ENCODE peak calls at places on chromosomes 1 and 21, in seven cellular contexts. V, F, T, I, R, W and G are unnamed samples.

GRCh38 chr1:93817819-93818569 is 61.0 kb downstream of the DNTTIP2 start:
- DNase-seq in V (no peak), W (no peak), F (no peak), I (peak), T (no peak), R (no peak), G (no peak)

GRCh38 chr21:45207839-45208626 is 79.7 kb downstream of the POFUT2 start:
- DNase-seq in W (no peak), R (no peak), I (no peak), V (no peak), T (no peak), F (no peak), G (no peak)

GRCh38 chr1:110554871-110555801 is 36.2 kb upstream of the KCNA10 start:
- DNase-seq in W (peak), F (no peak), V (peak), T (peak), R (peak), I (peak), G (peak)

GRCh38 chr1:200367841-200368534 is 41.8 kb downstream of the ZNF281 start:
- DNase-seq in I (no peak), R (no peak), F (peak), V (no peak), T (peak), W (no peak), G (no peak)

GRCh38 chr1:31441558-31441957 is 28.5 kb downstream of the SERINC2 start:
- DNase-seq in R (no peak), T (no peak), V (no peak), I (no peak), F (no peak), W (no peak), G (no peak)

GRCh38 chr1:30890502-30891222 is 17.9 kb downstream of the SDC3 start:
- DNase-seq in F (no peak), V (no peak), T (no peak), I (no peak), R (no peak), W (no peak), G (no peak)

GRCh38 chr1:61253912-61254628 is 171.7 kb downstream of the NFIA start:
- DNase-seq in W (no peak), F (no peak), R (no peak), V (no peak), T (peak), I (no peak), G (no peak)

GRCh38 chr1:186476306-186477040 is 15.6 kb upstream of the PDC start:
- DNase-seq in R (no peak), V (no peak), F (peak), W (no peak), I (no peak), T (peak), G (no peak)

GRCh38 chr1:24340770-24341169 is 21.6 kb downstream of the GRHL3 start:
- DNase-seq in R (no peak), F (no peak), T (no peak), W (no peak), I (no peak), V (no peak), G (no peak)

GRCh38 chr1:193868425-193868824 is 682.0 kb upstream of the B3GALT2 start:
- DNase-seq in V (no peak), F (no peak), W (no peak), T (no peak), I (no peak), R (no peak), G (no peak)

GRCh38 chr1:91529856-91530255 is 29.2 kb downstream of the CDC7 start:
- DNase-seq in V (no peak), W (no peak), F (peak), T (peak), I (no peak), R (no peak), G (no peak)

GRCh38 chr1:179327679-179328078 is 34.1 kb downstream of the SOAT1 start:
- DNase-seq in I (no peak), R (no peak), W (no peak), F (no peak), V (no peak), T (no peak), G (no peak)

GRCh38 chr1:54341763-54342162 is 64.4 kb downstream of the SSBP3 start:
- DNase-seq in W (no peak), R (no peak), T (no peak), V (no peak), I (no peak), F (no peak), G (no peak)

GRCh38 chr1:6269997-6270401 is 9.1 kb upstream of the GPR153 start:
- DNase-seq in F (no peak), W (no peak), T (no peak), I (no peak), R (no peak), V (no peak), G (no peak)

GRCh38 chr1:222546548-222547259 is 1.2 kb downstream of the HHIPL2 start:
- DNase-seq in R (no peak), W (peak), I (no peak), V (no peak), F (peak), T (peak), G (no peak)

GRCh38 chr1:56135069-56135863 is 444.1 kb downstream of the PLPP3 start:
- DNase-seq in I (no peak), F (no peak), R (no peak), V (no peak), T (peak), W (no peak), G (peak)

GRCh38 chr1:15172405-15173259 is 19.1 kb downstream of the TMEM51 start:
- DNase-seq in V (no peak), I (no peak), R (no peak), F (no peak), T (peak), W (no peak), G (no peak)

GRCh38 chr1:218249757-218250156 is 35.3 kb upstream of the RRP15 start:
- DNase-seq in R (no peak), T (no peak), I (no peak), F (no peak), V (no peak), W (no peak), G (no peak)

GRCh38 chr21:39451332-39452206 is at the start of gene SH3BGR:
- DNase-seq in R (no peak), F (no peak), V (peak), I (peak), W (peak), T (peak), G (no peak)

GRCh38 chr1:190478193-190479007 is 736 bp upstream of the BRINP3 start:
- DNase-seq in T (peak), I (no peak), F (no peak), V (no peak), W (no peak), R (no peak), G (peak)

GRCh38 chr1:65881070-65881594 is 88.4 kb downstream of the PDE4B start:
- DNase-seq in V (peak), I (no peak), F (no peak), R (no peak), T (peak), W (no peak), G (no peak)

GRCh38 chr1:9890224-9890731 is 19.8 kb downstream of the CTNNBIP1 start:
- DNase-seq in W (no peak), R (no peak), I (no peak), F (peak), T (peak), V (no peak), G (no peak)

GRCh38 chr1:221664253-221664652 is 77.6 kb downstream of the DUSP10 start:
- DNase-seq in T (no peak), W (no peak), R (no peak), I (no peak), F (no peak), V (no peak), G (no peak)

GRCh38 chr1:25019351-25020172 is 89.5 kb upstream of the RUNX3 start:
- DNase-seq in I (no peak), W (no peak), T (no peak), R (peak), V (no peak), F (no peak), G (peak)

GRCh38 chr1:99728494-99729235 is 37.8 kb downstream of the FRRS1 start:
- DNase-seq in T (peak), R (no peak), I (no peak), V (no peak), W (no peak), F (no peak), G (no peak)

GRCh38 chr1:109229531-109230127 is 15.9 kb downstream of the SARS1 start:
- DNase-seq in F (no peak), R (no peak), T (no peak), I (no peak), W (no peak), V (no peak), G (no peak)

GRCh38 chr21:29219165-29219770 is 79.5 kb upstream of the BACH1 start:
- DNase-seq in T (no peak), I (peak), V (no peak), W (no peak), R (no peak), F (no peak), G (no peak)

GRCh38 chr1:247936415-247936814 is 11.7 kb downstream of the OR2AJ1 start:
- DNase-seq in R (no peak), F (no peak), W (no peak), V (no peak), T (no peak), I (no peak), G (no peak)

GRCh38 chr1:23129846-23130245 is 38.8 kb downstream of the LUZP1 start:
- DNase-seq in W (no peak), I (no peak), F (no peak), R (no peak), T (peak), V (no peak), G (no peak)

GRCh38 chr1:173627269-173627668 is 7.9 kb upstream of the TEX50 start:
- DNase-seq in T (no peak), I (no peak), F (no peak), R (no peak), W (no peak), V (no peak), G (no peak)

GRCh38 chr1:173628888-173629287 is 6.2 kb upstream of the TEX50 start:
- DNase-seq in F (no peak), V (no peak), W (no peak), T (no peak), R (no peak), I (no peak), G (no peak)
- TF ChIP-seq CTCF in F (no peak), V (no peak), W (no peak), T (no peak), R (no peak), I (no peak), G (no peak)

DNA sequence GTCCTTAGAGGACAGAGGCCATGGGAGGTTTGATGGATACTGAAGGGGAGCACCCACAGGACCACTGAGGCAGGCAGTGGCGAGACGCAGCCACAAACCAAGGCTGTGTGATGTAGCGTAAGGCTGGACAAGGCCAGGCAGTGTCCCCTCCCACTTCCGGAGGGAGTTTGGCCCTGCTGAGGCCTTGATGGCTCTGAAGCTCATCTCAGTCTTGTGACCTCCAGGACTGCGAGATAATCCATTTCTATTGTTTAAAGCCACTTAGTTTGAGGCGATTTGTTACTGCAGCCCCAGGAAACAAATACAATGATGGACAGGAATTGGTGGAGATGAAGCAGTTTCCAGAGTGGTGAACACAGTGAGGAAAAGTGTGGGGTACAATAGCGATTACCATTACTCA is 15.3 kb downstream of the PIGP start:
- DNase-seq in W (no peak), F (no peak), I (no peak), V (no peak), T (no peak), R (no peak), G (no peak)
- TF ChIP-seq CTCF in W (no peak), F (no peak), I (no peak), V (no peak), T (no peak), R (no peak), G (no peak)

DNA sequence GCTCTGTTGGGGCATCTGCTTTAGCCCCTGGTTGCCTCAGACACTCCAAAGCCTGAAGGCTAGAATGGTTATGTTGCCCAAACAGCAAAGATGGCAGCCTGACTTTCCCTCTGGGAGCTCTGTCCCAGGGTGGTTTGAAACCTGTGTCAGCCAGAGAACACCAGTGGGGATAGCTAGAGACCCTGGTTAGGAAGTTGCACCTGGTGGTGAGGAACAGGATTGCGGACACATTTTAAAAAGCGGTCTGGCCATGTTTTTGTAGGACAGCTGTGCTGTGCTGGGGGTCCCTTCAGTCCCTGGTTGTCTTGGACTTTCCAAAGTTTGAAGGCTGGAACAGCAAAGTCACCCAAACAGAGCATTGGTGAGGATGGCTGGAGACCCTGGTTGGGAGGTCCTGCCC is 87.8 kb downstream of the DNM3 start:
- DNase-seq in R (no peak), T (no peak), I (no peak), F (no peak), V (no peak), W (no peak), G (no peak)
- TF ChIP-seq CTCF in R (no peak), T (peak), I (no peak), F (peak), V (no peak), W (no peak), G (no peak)

GRCh38 chr1:26749458-26749857 is 38.3 kb upstream of the PIGV start:
- DNase-seq in F (no peak), R (no peak), V (no peak), W (no peak), T (no peak), I (no peak), G (no peak)
- TF ChIP-seq CTCF in F (no peak), R (no peak), V (no peak), W (no peak), T (no peak), I (no peak), G (no peak)

GRCh38 chr1:1619917-1620361 is 4.6 kb downstream of the MIB2 start:
- DNase-seq in W (no peak), V (peak), T (peak), I (no peak), R (no peak), F (no peak), G (no peak)
- TF ChIP-seq CTCF in W (no peak), V (no peak), T (peak), I (no peak), R (peak), F (peak), G (peak)

GRCh38 chr1:117830222-117830621 is 99.2 kb downstream of the GDAP2 start:
- DNase-seq in W (no peak), T (no peak), F (no peak), V (no peak), I (no peak), R (no peak), G (no peak)
- TF ChIP-seq CTCF in W (no peak), T (no peak), F (no peak), V (no peak), I (no peak), R (no peak), G (no peak)